ENCODE peak calls at places on chromosomes 16 and 17, in seven cellular contexts. Y, R, U, Q, W, B and M are unnamed samples.

GRCh38 chr16:86218479-86219170 is 291.7 kb upstream of the FOXF1 start:
- DNase-seq in U (no peak), Y (no peak), R (no peak), W (no peak), Q (no peak), B (no peak), M (no peak)

GRCh38 chr17:78323821-78324390 is 36.0 kb downstream of the SOCS3 start:
- DNase-seq in Y (no peak), U (no peak), Q (no peak), B (no peak), R (no peak), W (no peak), M (no peak)

GRCh38 chr17:44585315-44585714 is 28.0 kb downstream of the FZD2 start:
- DNase-seq in U (no peak), R (no peak), W (no peak), Y (no peak), B (no peak), Q (no peak), M (no peak)

GRCh38 chr16:22805326-22805725 is 8.6 kb upstream of the HS3ST2 start:
- DNase-seq in U (no peak), Q (no peak), R (no peak), Y (no peak), B (no peak), W (no peak), M (no peak)

GRCh38 chr16:12614662-12615278 is 188.9 kb downstream of the CPPED1 start:
- DNase-seq in R (no peak), Y (no peak), W (no peak), B (no peak), U (no peak), Q (no peak), M (no peak)

GRCh38 chr16:23523321-23523720 is 13.0 kb upstream of the GGA2 start:
- DNase-seq in U (no peak), Q (no peak), R (no peak), Y (no peak), B (no peak), W (no peak), M (no peak)

GRCh38 chr16:71555230-71555891 is 21.5 kb downstream of the TAT start:
- DNase-seq in Q (no peak), B (no peak), R (no peak), W (no peak), U (no peak), Y (no peak), M (no peak)

GRCh38 chr17:81486174-81486810 is 26.3 kb downstream of the ACTG1 start:
- DNase-seq in R (no peak), U (no peak), B (peak), Q (no peak), W (no peak), Y (no peak), M (no peak)

GRCh38 chr17:46928472-46929261 is 5.7 kb downstream of the GOSR2 start:
- DNase-seq in B (no peak), Y (no peak), W (no peak), Q (no peak), U (no peak), R (peak), M (no peak)

GRCh38 chr17:76077582-76078110 is 1.3 kb upstream of the ZACN start:
- DNase-seq in U (no peak), R (no peak), B (no peak), Q (no peak), Y (no peak), W (no peak), M (no peak)

GRCh38 chr16:74448990-74449389 is 27.7 kb upstream of the CLEC18B start:
- DNase-seq in B (no peak), Y (no peak), Q (no peak), R (peak), W (no peak), U (no peak), M (no peak)

GRCh38 chr17:266701-267656 is 85.5 kb upstream of the DOC2B start:
- DNase-seq in B (no peak), Q (no peak), U (no peak), R (no peak), Y (peak), W (no peak), M (no peak)

GRCh38 chr16:24758373-24758772 is 28.9 kb downstream of the TNRC6A start:
- DNase-seq in U (no peak), W (no peak), B (no peak), R (peak), Y (no peak), Q (no peak), M (no peak)

GRCh38 chr17:42421479-42422332 is 1.4 kb downstream of the CAVIN1 start:
- DNase-seq in Q (no peak), Y (no peak), U (no peak), R (peak), B (no peak), W (no peak), M (no peak)

GRCh38 chr16:88779406-88780099 is 5.5 kb downstream of the PIEZO1 start:
- DNase-seq in R (no peak), Q (no peak), B (no peak), W (no peak), U (no peak), Y (no peak), M (no peak)